ENCODE peak calls at places on chromosome 13, in ten cellular contexts. D, J, Y, Z, A, N, F, W, E and L are unnamed samples.

GRCh38 chr13:99258946-99259345 is 767 bp upstream of the GPR18 start:
- DNase-seq in D (no peak), J (no peak), Y (peak), Z (peak), A (no peak), N (no peak), F (no peak), W (no peak), E (no peak), L (no peak)

GRCh38 chr13:43799191-43799590 is 12.4 kb upstream of the ENOX1 start:
- DNase-seq in D (no peak), J (no peak), Y (peak), Z (no peak), A (no peak), N (no peak), F (no peak), W (no peak), E (no peak), L (no peak)

GRCh38 chr13:99311137-99311536 is 3.9 kb upstream of the GPR183 start:
- DNase-seq in D (no peak), J (no peak), Y (no peak), Z (no peak), A (peak), N (no peak), F (no peak), W (no peak), E (no peak), L (no peak)

GRCh38 chr13:39281539-39282150 is 243.4 kb downstream of the NHLRC3 start:
- DNase-seq in D (peak), J (no peak), Y (no peak), Z (no peak), A (no peak), N (no peak), F (no peak), W (no peak), E (no peak), L (no peak)

GRCh38 chr13:69300131-69300530 is 807.5 kb upstream of the ATXN8OS start:
- DNase-seq in D (no peak), J (no peak), Y (no peak), Z (no peak), A (no peak), N (no peak), F (no peak), W (no peak), E (no peak), L (no peak)

GRCh38 chr13:45473627-45474026 is 8.9 kb downstream of the COG3 start:
- DNase-seq in D (no peak), J (no peak), Y (peak), Z (no peak), A (no peak), N (no peak), F (no peak), W (no peak), E (no peak), L (no peak)

GRCh38 chr13:114032121-114032799 is 58.4 kb upstream of the C13orf46 start:
- DNase-seq in D (peak), J (no peak), Y (no peak), Z (no peak), A (peak), N (no peak), F (no peak), W (no peak), E (peak), L (peak)

GRCh38 chr13:104315606-104316005 is 1249.4 kb upstream of the SLC10A2 start:
- DNase-seq in D (peak), J (no peak), Y (no peak), Z (no peak), A (peak), N (peak), F (no peak), W (no peak), E (peak), L (peak)

GRCh38 chr13:109211616-109212015 is 574.8 kb downstream of the IRS2 start:
- DNase-seq in D (peak), J (no peak), Y (no peak), Z (no peak), A (peak), N (no peak), F (no peak), W (no peak), E (peak), L (no peak)

GRCh38 chr13:28636677-28637317 is 22.1 kb upstream of the POMP start:
- DNase-seq in D (peak), J (no peak), Y (peak), Z (peak), A (peak), N (peak), F (no peak), W (no peak), E (peak), L (no peak)

GRCh38 chr13:36685912-36686311 is 12.1 kb downstream of the SERTM1 start:
- DNase-seq in D (peak), J (no peak), Y (no peak), Z (no peak), A (no peak), N (no peak), F (no peak), W (no peak), E (peak), L (peak)

GRCh38 chr13:109779074-109779473 is 7.3 kb downstream of the IRS2 start:
- DNase-seq in D (no peak), J (no peak), Y (no peak), Z (no peak), A (no peak), N (no peak), F (no peak), W (peak), E (no peak), L (no peak)

DNA sequence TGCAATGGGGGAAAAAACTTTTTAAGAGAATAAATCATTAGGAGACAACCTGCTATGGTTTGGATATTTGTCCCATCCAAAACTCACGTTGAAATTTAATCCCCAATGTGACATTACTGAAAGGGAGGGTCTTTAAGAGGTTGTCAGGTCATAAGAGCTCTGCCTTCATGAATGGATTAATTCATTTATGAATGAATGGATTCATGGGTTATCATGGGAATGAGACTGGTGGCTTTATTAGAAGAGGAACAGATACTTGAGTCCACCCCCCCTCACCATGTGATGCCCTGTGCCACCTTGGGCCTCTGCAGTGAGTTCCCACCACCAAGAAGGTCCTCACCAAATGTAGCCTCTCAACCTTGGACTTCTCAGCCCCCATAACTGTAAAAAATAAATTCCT is 37.0 kb upstream of the DCT start:
- DNase-seq in D (no peak), J (no peak), Y (no peak), Z (no peak), A (no peak), N (no peak), F (no peak), W (no peak), E (no peak), L (no peak)
- H3K4me3 ChIP-seq in D (no peak), J (no peak), Y (no peak), Z (no peak), A (no peak), N (no peak), F (no peak), W (no peak), E (no peak), L (no peak)

DNA sequence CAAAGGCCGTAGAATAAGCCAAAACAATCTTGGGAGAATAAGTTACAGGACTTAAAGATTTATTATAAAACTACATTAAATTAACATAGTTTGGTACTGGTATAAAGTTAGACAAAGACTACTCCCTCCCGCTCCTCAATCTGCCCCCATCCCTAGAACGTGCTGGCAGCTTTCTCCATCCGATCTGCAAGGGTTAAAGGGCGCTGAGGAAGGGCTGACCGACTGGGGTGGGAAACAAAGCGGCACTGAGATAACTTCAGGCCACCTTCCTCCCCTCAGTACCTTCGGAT is 811 bp upstream of the SUGT1 start:
- DNase-seq in D (no peak), J (no peak), Y (no peak), Z (no peak), A (no peak), N (peak), F (no peak), W (no peak), E (no peak), L (peak)
- TF ChIP-seq CTCF in D (no peak), J (no peak), Y (no peak), Z (no peak), A (no peak), N (no peak), F (no peak), W (no peak), E (no peak), L (no peak)

GRCh38 chr13:27295096-27295495 is 24.5 kb downstream of the RASL11A start:
- DNase-seq in D (no peak), J (no peak), Y (no peak), Z (no peak), A (no peak), N (no peak), F (no peak), W (no peak), E (no peak), L (no peak)

GRCh38 chr13:27293051-27293691 is 22.5 kb downstream of the RASL11A start:
- DNase-seq in D (no peak), J (no peak), Y (no peak), Z (no peak), A (no peak), N (no peak), F (no peak), W (no peak), E (no peak), L (no peak)

GRCh38 chr13:27296496-27296895 is 25.9 kb downstream of the RASL11A start:
- DNase-seq in D (no peak), J (no peak), Y (no peak), Z (no peak), A (no peak), N (no peak), F (no peak), W (no peak), E (no peak), L (no peak)

GRCh38 chr13:27295660-27296059 is 25.0 kb downstream of the RASL11A start:
- DNase-seq in D (no peak), J (no peak), Y (no peak), Z (no peak), A (no peak), N (no peak), F (no peak), W (no peak), E (no peak), L (no peak)

GRCh38 chr13:27293873-27294515 is 23.4 kb downstream of the RASL11A start:
- DNase-seq in D (no peak), J (no peak), Y (no peak), Z (peak), A (no peak), N (no peak), F (no peak), W (no peak), E (no peak), L (no peak)
- H3K4me3 ChIP-seq in D (no peak), J (no peak), Y (no peak), Z (no peak), A (no peak), N (no peak), F (no peak), W (no peak), E (no peak), L (no peak)

GRCh38 chr13:95137096-95137495 is 164.2 kb downstream of the ABCC4 start:
- DNase-seq in D (no peak), J (no peak), Y (peak), Z (no peak), A (no peak), N (no peak), F (no peak), W (no peak), E (no peak), L (no peak)
- TF ChIP-seq CTCF in D (no peak), J (no peak), Y (no peak), Z (no peak), A (no peak), N (no peak), F (no peak), W (no peak), E (no peak), L (no peak)

GRCh38 chr13:24746618-24747247 is 17.2 kb upstream of the RNF17 start:
- DNase-seq in D (no peak), J (no peak), Y (peak), Z (no peak), A (peak), N (no peak), F (no peak), W (no peak), E (no peak), L (no peak)
- H3K4me3 ChIP-seq in D (peak), J (peak), Y (peak), Z (no peak), A (peak), N (no peak), F (peak), W (peak), E (peak), L (no peak)

DNA sequence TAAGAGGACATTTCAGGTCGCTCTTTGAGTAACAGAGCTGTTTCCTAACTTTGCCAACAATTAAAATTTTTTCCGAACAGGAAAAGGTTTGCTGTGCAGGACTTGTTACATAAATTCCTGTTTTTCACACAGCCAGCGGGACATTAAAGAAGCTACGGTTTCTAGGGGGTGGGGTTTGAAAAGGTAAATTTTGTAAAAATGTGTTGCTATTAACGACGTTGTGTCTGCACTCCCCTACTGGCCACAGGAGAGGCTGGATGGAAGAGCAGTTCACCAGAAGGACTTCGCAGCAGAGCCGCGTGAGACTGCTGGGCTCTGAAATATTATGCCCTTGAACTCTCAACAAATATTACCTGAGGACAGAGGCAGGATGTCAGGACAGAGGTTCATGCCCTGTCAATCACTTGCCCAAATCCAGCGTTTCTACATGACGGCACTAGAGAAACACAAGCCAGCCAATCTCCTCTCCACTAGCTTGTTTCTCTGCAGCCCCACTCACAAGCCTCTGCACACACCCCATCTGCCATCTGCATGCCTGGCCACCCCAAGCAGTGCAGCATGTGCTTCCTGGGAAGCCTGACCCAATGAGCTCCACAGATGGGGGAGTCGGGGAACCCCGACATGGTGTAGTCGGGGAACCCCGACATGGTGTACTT is 102.0 kb downstream of the FOXO1 start:
- DNase-seq in D (no peak), J (no peak), Y (peak), Z (no peak), A (no peak), N (no peak), F (no peak), W (no peak), E (no peak), L (no peak)
- TF ChIP-seq CTCF in D (no peak), J (peak), Y (no peak), Z (no peak), A (peak), N (no peak), F (no peak), W (no peak), E (no peak), L (no peak)

GRCh38 chr13:94710081-94710809 is 2.1 kb downstream of the SOX21 start:
- DNase-seq in D (no peak), J (no peak), Y (no peak), Z (no peak), A (no peak), N (no peak), F (no peak), W (no peak), E (no peak), L (no peak)
- H3K4me3 ChIP-seq in D (no peak), J (no peak), Y (no peak), Z (no peak), A (no peak), N (no peak), F (no peak), W (no peak), E (no peak), L (no peak)

GRCh38 chr13:21078501-21078900 is 17.1 kb upstream of the LATS2 start:
- DNase-seq in D (no peak), J (no peak), Y (no peak), Z (no peak), A (peak), N (no peak), F (no peak), W (no peak), E (peak), L (no peak)
- TF ChIP-seq CTCF in D (no peak), J (no peak), Y (no peak), Z (no peak), A (no peak), N (no peak), F (no peak), W (no peak), E (no peak), L (no peak)

GRCh38 chr13:40590112-40590862 is 76.2 kb downstream of the FOXO1 start:
- DNase-seq in D (no peak), J (no peak), Y (no peak), Z (no peak), A (no peak), N (no peak), F (no peak), W (no peak), E (no peak), L (no peak)
- H3K4me3 ChIP-seq in D (no peak), J (no peak), Y (peak), Z (peak), A (no peak), N (no peak), F (no peak), W (no peak), E (no peak), L (no peak)

DNA sequence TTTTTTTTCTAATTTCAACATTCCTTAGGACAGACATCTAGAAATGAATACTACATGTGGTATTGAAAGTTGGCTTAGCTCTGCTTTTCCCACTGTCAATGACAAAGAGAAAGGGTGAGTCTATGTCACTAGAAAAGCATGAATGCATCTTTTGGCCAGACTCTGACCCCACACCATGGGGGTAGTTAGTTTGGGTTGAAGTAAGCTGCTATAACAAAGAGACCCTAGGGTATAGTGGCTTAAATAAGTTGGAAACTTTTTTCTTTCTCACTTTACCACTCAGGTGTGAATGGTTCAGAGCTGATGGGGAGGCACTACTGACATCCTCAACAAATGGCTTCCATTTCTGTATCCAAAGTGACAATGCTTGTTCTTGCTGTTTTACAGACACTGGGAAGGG is 161.5 kb downstream of the DLEU7 start:
- DNase-seq in D (no peak), J (no peak), Y (no peak), Z (no peak), A (no peak), N (no peak), F (no peak), W (no peak), E (peak), L (no peak)
- TF ChIP-seq CTCF in D (no peak), J (no peak), Y (no peak), Z (no peak), A (no peak), N (no peak), F (no peak), W (no peak), E (no peak), L (no peak)